ENCODE peak calls at places on chromosomes 12 and 14, in nine cellular contexts. W, L, E, Q, Y, M, N, P and T are unnamed samples.

GRCh38 chr12:49428652-49429549 is 61.6 kb downstream of the SPATS2 start:
- DNase-seq in W (no peak), Y (no peak), E (no peak), P (no peak), M (peak; percentile 49), N (no peak), L (no peak), Q (no peak), T (no peak)

GRCh38 chr14:24095196-24096068 is 1.3 kb downstream of the PCK2 start:
- DNase-seq in M (peak; percentile 38), L (peak; percentile 43), P (no peak), E (peak; percentile 83), Y (no peak), Q (peak; percentile 80), W (no peak), N (no peak), T (peak; percentile 37)

GRCh38 chr12:100611031-100611430 is 37.5 kb downstream of the GAS2L3 start:
- DNase-seq in P (no peak), M (peak; percentile 4), N (no peak), Q (no peak), L (no peak), W (no peak), E (no peak), Y (no peak), T (no peak)

GRCh38 chr14:68976160-68977067 is 2.7 kb downstream of the ACTN1 start:
- DNase-seq in P (peak; percentile 68), Q (peak; percentile 94), W (no peak), M (no peak), N (no peak), E (peak; percentile 86), Y (no peak), L (peak; percentile 75), T (no peak)

GRCh38 chr14:104393898-104394605 is 185.5 kb upstream of the C14orf180 start:
- DNase-seq in N (peak; percentile 63), Q (peak; percentile 64), E (peak; percentile 66), Y (no peak), W (peak; percentile 53), P (no peak), L (no peak), M (no peak), T (peak; percentile 30)

GRCh38 chr14:85607571-85608219 is 77.8 kb downstream of the FLRT2 start:
- DNase-seq in P (no peak), M (peak; percentile 33), L (no peak), E (no peak), Q (no peak), N (no peak), W (no peak), Y (no peak), T (no peak)

GRCh38 chr14:37591941-37592287 is 3.1 kb downstream of the FOXA1 start:
- DNase-seq in Y (no peak), L (no peak), W (no peak), P (no peak), M (no peak), N (peak; percentile 64), Q (no peak), E (peak; percentile 73), T (no peak)

GRCh38 chr12:127383281-127383680 is 883.7 kb upstream of the TMEM132C start:
- DNase-seq in M (no peak), Q (no peak), N (no peak), P (no peak), W (no peak), L (no peak), E (no peak), Y (no peak), T (no peak)

GRCh38 chr14:23539209-23539866 is 12.2 kb downstream of the ZFHX2 start:
- DNase-seq in N (no peak), L (no peak), W (no peak), M (no peak), Y (peak; percentile 78), Q (no peak), E (no peak), P (no peak), T (no peak)

GRCh38 chr12:17148706-17149105 is 542.7 kb upstream of the LMO3 start:
- DNase-seq in E (no peak), P (no peak), L (no peak), W (no peak), N (no peak), Q (no peak), M (no peak), Y (no peak), T (no peak)

GRCh38 chr14:61585598-61586538 is 109.4 kb upstream of the HIF1A start:
- DNase-seq in P (peak; percentile 90), E (peak; percentile 92), N (peak; percentile 61), Q (peak; percentile 93), W (no peak), M (no peak), L (peak; percentile 69), Y (no peak), T (no peak)

GRCh38 chr12:45379261-45379660 is 163.4 kb downstream of the ANO6 start:
- DNase-seq in W (no peak), M (peak; percentile 11), E (no peak), Q (no peak), L (no peak), Y (no peak), P (no peak), N (no peak), T (no peak)

GRCh38 chr14:76203086-76204001 is 51.6 kb downstream of the GPATCH2L start:
- DNase-seq in M (peak; percentile 74), Q (no peak), L (peak; percentile 55), W (no peak), E (peak; percentile 59), P (no peak), N (no peak), Y (no peak), T (no peak)

GRCh38 chr12:46555379-46555778 is 182.8 kb upstream of the SLC38A2 start:
- DNase-seq in E (no peak), L (no peak), N (no peak), W (no peak), P (no peak), Q (no peak), M (no peak), Y (no peak), T (no peak)

GRCh38 chr12:11653215-11653753 is 3.8 kb downstream of the ETV6 start:
- DNase-seq in E (no peak), M (no peak), Y (no peak), N (no peak), Q (no peak), W (no peak), L (no peak), P (no peak), T (no peak)

DNA sequence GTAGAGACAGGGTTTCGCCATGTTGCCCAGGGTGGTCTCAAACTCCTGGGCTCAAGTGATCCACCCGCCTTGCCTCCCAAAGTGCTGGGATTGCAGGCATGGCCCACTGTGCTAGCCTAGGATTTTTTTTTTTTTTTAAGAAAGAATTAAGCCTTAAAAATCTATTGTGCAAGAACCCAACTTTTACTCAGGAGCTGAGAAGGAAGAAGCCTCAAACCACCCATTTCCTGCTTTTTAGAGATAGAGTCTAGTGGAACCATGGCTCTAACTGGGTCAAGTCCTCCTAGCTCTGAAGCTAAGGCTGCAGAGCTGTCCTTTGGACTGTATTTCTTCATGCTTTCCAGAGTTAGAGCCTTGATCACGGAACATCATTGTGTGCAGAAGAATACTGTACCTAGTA is 1.3 kb upstream of the TSFM start:
- DNase-seq in E (no peak), Y (no peak), Q (no peak), P (no peak), L (no peak), W (no peak), N (no peak), M (no peak), T (no peak)
- H3K4me3 ChIP-seq in E (no peak overlapping the region), Y (no peak overlapping the region), Q (no peak overlapping the region), P (no peak overlapping the region), L (no peak overlapping the region), W (no peak overlapping the region), N (no peak overlapping the region), M (no peak overlapping the region), T (no peak overlapping the region)

GRCh38 chr12:57735952-57736742 is 2.4 kb downstream of the AGAP2 start:
- DNase-seq in P (no peak), N (no peak), W (no peak), E (no peak), L (peak; percentile 43), Y (no peak), M (no peak), Q (no peak), T (no peak)
- H3K4me3 ChIP-seq in P (peak overlapping the region; percentile 14), N (peak overlapping the region; percentile 13), W (no peak overlapping the region), E (no peak overlapping the region), L (no peak overlapping the region), Y (no peak overlapping the region), M (peak overlapping the region; percentile 27), Q (no peak overlapping the region), T (peak overlapping the region; percentile 4)

GRCh38 chr14:52948836-52949235 is 2.0 kb downstream of the FERMT2 start:
- DNase-seq in W (no peak), M (no peak), E (no peak), Q (no peak), Y (no peak), N (no peak), L (no peak), P (no peak), T (no peak)

GRCh38 chr14:52949711-52950409 is 990 bp downstream of the FERMT2 start:
- DNase-seq in W (no peak), P (no peak), Q (peak; percentile 67), Y (no peak), E (no peak), L (no peak), M (no peak), N (no peak), T (peak; percentile 52)

GRCh38 chr14:52950410-52950897 is 396 bp downstream of the FERMT2 start:
- DNase-seq in Q (peak; percentile 80), E (peak; percentile 86), W (no peak), M (peak; percentile 32), L (peak; percentile 65), Y (peak; percentile 45), P (peak; percentile 81), N (peak; percentile 35), T (no peak)

GRCh38 chr14:52949249-52949648 is 1.6 kb downstream of the FERMT2 start:
- DNase-seq in Y (no peak), Q (no peak), E (no peak), W (no peak), L (no peak), M (no peak), N (no peak), P (no peak), T (no peak)

GRCh38 chr14:52948039-52948438 is 2.8 kb downstream of the FERMT2 start:
- DNase-seq in Y (no peak), L (no peak), N (no peak), W (no peak), M (no peak), E (no peak), Q (no peak), P (no peak), T (no peak)
- H3K4me3 ChIP-seq in Y (no peak overlapping the region), L (no peak overlapping the region), N (peak overlapping the region; percentile 93), W (no peak overlapping the region), M (peak overlapping the region; percentile 79), E (peak overlapping the region; percentile 98), Q (peak overlapping the region; percentile 90), P (no peak overlapping the region), T (no peak overlapping the region)

GRCh38 chr14:44586910-44587309 is 79.8 kb upstream of the FSCB start:
- DNase-seq in W (no peak), P (no peak), Q (no peak), E (no peak), Y (no peak), M (no peak), L (no peak), N (no peak), T (no peak)

DNA sequence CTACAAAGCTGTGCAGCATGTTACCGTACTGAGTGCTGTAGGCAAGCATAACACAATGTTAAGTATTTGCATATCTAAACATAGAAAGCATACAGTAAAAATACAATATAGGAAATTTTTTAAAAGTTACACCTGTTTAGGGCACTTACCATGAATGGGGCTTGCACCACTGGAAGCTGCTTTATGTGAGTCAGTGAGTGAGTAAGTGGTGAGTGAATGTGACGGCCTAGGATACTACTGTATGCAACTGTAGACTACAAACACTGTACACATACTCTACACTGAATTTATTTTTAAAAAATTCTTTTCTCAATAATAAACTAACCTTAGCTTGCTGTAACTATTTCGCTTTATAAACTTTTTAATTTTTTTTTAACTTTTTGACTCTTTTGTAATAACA is 82.1 kb upstream of the FSCB start:
- DNase-seq in Y (no peak), N (no peak), W (no peak), Q (no peak), P (no peak), M (no peak), L (no peak), E (no peak), T (no peak)
- H3K4me3 ChIP-seq in Y (no peak overlapping the region), N (no peak overlapping the region), W (no peak overlapping the region), Q (no peak overlapping the region), P (no peak overlapping the region), M (no peak overlapping the region), L (no peak overlapping the region), E (no peak overlapping the region), T (no peak overlapping the region)